ENCODE peak calls at places on chromosomes 5 and 9, in eight cellular contexts. L, F, I, W, V, S, N and Q are unnamed samples.

GRCh38 chr5:77986261-77986660 is 210.1 kb upstream of the TBCA start:
- DNase-seq in L (no peak), F (no peak), I (no peak), W (no peak), V (no peak), S (no peak), N (no peak), Q (no peak)

GRCh38 chr9:38178282-38178681 is 109.3 kb upstream of the SHB start:
- DNase-seq in L (no peak), F (no peak), I (peak), W (no peak), V (no peak), S (no peak), N (no peak), Q (no peak)

GRCh38 chr9:137241490-137242328 is 622 bp downstream of the TUBB4B start:
- DNase-seq in L (peak), F (peak), I (peak), W (no peak), V (no peak), S (peak), N (peak), Q (no peak)

GRCh38 chr9:90659626-90660364 is 17.2 kb upstream of the DIRAS2 start:
- DNase-seq in L (no peak), F (no peak), I (peak), W (no peak), V (no peak), S (no peak), N (no peak), Q (no peak)

GRCh38 chr9:121168052-121168451 is 33.6 kb downstream of the RAB14 start:
- DNase-seq in L (no peak), F (no peak), I (no peak), W (no peak), V (no peak), S (no peak), N (no peak), Q (no peak)

GRCh38 chr9:111250836-111251452 is 79.1 kb downstream of the OR2K2 start:
- DNase-seq in L (no peak), F (no peak), I (no peak), W (no peak), V (no peak), S (no peak), N (no peak), Q (no peak)

GRCh38 chr9:27386759-27387158 is 89.8 kb upstream of the EQTN start:
- DNase-seq in L (no peak), F (no peak), I (no peak), W (no peak), V (no peak), S (no peak), N (no peak), Q (no peak)

GRCh38 chr5:140341591-140341990 is 4.8 kb downstream of the HBEGF start:
- DNase-seq in L (no peak), F (no peak), I (peak), W (no peak), V (no peak), S (no peak), N (peak), Q (no peak)

GRCh38 chr5:60893521-60893920 is 49.5 kb upstream of the ELOVL7 start:
- DNase-seq in L (no peak), F (no peak), I (no peak), W (no peak), V (no peak), S (no peak), N (no peak), Q (no peak)

GRCh38 chr5:124650960-124651662 is 95.3 kb downstream of the ZNF608 start:
- DNase-seq in L (no peak), F (no peak), I (no peak), W (no peak), V (peak), S (no peak), N (no peak), Q (no peak)

GRCh38 chr5:132487841-132488555 is 2.6 kb downstream of the IRF1 start:
- DNase-seq in L (no peak), F (no peak), I (no peak), W (no peak), V (no peak), S (no peak), N (peak), Q (peak)